ENCODE peak calls at places on chromosomes 12 and 14, in ten cellular contexts. One of them, this sample, is unnamed.

GRCh38 chr12:120055639-120056038 is 60.9 kb downstream of the RAB35 start:
- DNase-seq in RWPE1: peak; percentile 42
- DNase-seq in T-cell: no peak
- DNase-seq in RCC 7860: no peak
- DNase-seq in effector memory CD4-positive, alpha-beta T cell: no peak
- DNase-seq in amniotic epithelial cell: peak; percentile 45
- DNase-seq in LHCN-M2: no peak
- DNase-seq in pulmonary artery endothelial cell: no peak
- DNase-seq in T1000: no peak
- DNase-seq in SW480: no peak
- DNase-seq in this sample: no peak

GRCh38 chr14:34933301-34933700 is 49.5 kb upstream of the SRP54 start:
- DNase-seq in RWPE1: no peak
- DNase-seq in T-cell: no peak
- DNase-seq in RCC 7860: no peak
- DNase-seq in effector memory CD4-positive, alpha-beta T cell: no peak
- DNase-seq in amniotic epithelial cell: no peak
- DNase-seq in LHCN-M2: no peak
- DNase-seq in pulmonary artery endothelial cell: no peak
- DNase-seq in T1000: no peak
- DNase-seq in SW480: no peak
- DNase-seq in this sample: no peak

GRCh38 chr12:42862055-42862454 is 272.5 kb upstream of the PRICKLE1 start:
- DNase-seq in RWPE1: no peak
- DNase-seq in T-cell: no peak
- DNase-seq in RCC 7860: peak; percentile 77
- DNase-seq in effector memory CD4-positive, alpha-beta T cell: no peak
- DNase-seq in amniotic epithelial cell: peak; percentile 12
- DNase-seq in LHCN-M2: peak; percentile 12
- DNase-seq in pulmonary artery endothelial cell: no peak
- DNase-seq in T1000: no peak
- DNase-seq in SW480: peak; percentile 33
- DNase-seq in this sample: peak; percentile 24

GRCh38 chr14:47200740-47201139 is 474.7 kb downstream of the MDGA2 start:
- DNase-seq in RWPE1: no peak
- DNase-seq in T-cell: no peak
- DNase-seq in RCC 7860: no peak
- DNase-seq in effector memory CD4-positive, alpha-beta T cell: no peak
- DNase-seq in amniotic epithelial cell: no peak
- DNase-seq in LHCN-M2: no peak
- DNase-seq in pulmonary artery endothelial cell: no peak
- DNase-seq in T1000: no peak
- DNase-seq in SW480: no peak
- DNase-seq in this sample: no peak

GRCh38 chr14:102917469-102918211 is 4.8 kb upstream of the AMN start:
- DNase-seq in RWPE1: peak; percentile 46
- DNase-seq in T-cell: peak; percentile 67
- DNase-seq in RCC 7860: no peak
- DNase-seq in effector memory CD4-positive, alpha-beta T cell: peak; percentile 16
- DNase-seq in amniotic epithelial cell: peak; percentile 28
- DNase-seq in LHCN-M2: peak; percentile 23
- DNase-seq in pulmonary artery endothelial cell: no peak
- DNase-seq in T1000: peak; percentile 14
- DNase-seq in SW480: peak; percentile 40
- DNase-seq in this sample: no peak

GRCh38 chr12:77625441-77625840 is 205.3 kb upstream of the NAV3 start:
- DNase-seq in RWPE1: peak; percentile 63
- DNase-seq in T-cell: no peak
- DNase-seq in RCC 7860: peak; percentile 66
- DNase-seq in effector memory CD4-positive, alpha-beta T cell: no peak
- DNase-seq in amniotic epithelial cell: peak; percentile 88
- DNase-seq in LHCN-M2: peak; percentile 93
- DNase-seq in pulmonary artery endothelial cell: no peak
- DNase-seq in T1000: peak; percentile 58
- DNase-seq in SW480: no peak
- DNase-seq in this sample: peak; percentile 94

GRCh38 chr14:95069018-95069417 is 88.3 kb downstream of the DICER1 start:
- DNase-seq in RWPE1: no peak
- DNase-seq in T-cell: no peak
- DNase-seq in RCC 7860: no peak
- DNase-seq in effector memory CD4-positive, alpha-beta T cell: no peak
- DNase-seq in amniotic epithelial cell: no peak
- DNase-seq in LHCN-M2: no peak
- DNase-seq in pulmonary artery endothelial cell: no peak
- DNase-seq in T1000: no peak
- DNase-seq in SW480: no peak
- DNase-seq in this sample: no peak

GRCh38 chr12:123530683-123531082 is 2.8 kb downstream of the RILPL1 start:
- DNase-seq in RWPE1: no peak
- DNase-seq in T-cell: no peak
- DNase-seq in RCC 7860: no peak
- DNase-seq in effector memory CD4-positive, alpha-beta T cell: no peak
- DNase-seq in amniotic epithelial cell: no peak
- DNase-seq in LHCN-M2: no peak
- DNase-seq in pulmonary artery endothelial cell: no peak
- DNase-seq in T1000: no peak
- DNase-seq in SW480: no peak
- DNase-seq in this sample: no peak

GRCh38 chr14:50816419-50817047 is 14.4 kb downstream of the NIN start:
- DNase-seq in RWPE1: no peak
- DNase-seq in T-cell: no peak
- DNase-seq in RCC 7860: no peak
- DNase-seq in effector memory CD4-positive, alpha-beta T cell: no peak
- DNase-seq in amniotic epithelial cell: peak; percentile 59
- DNase-seq in LHCN-M2: peak; percentile 77
- DNase-seq in pulmonary artery endothelial cell: no peak
- DNase-seq in T1000: no peak
- DNase-seq in SW480: no peak
- DNase-seq in this sample: no peak

GRCh38 chr14:31241450-31242114 is 34.0 kb upstream of the HECTD1 start:
- DNase-seq in RWPE1: no peak
- DNase-seq in T-cell: no peak
- DNase-seq in RCC 7860: no peak
- DNase-seq in effector memory CD4-positive, alpha-beta T cell: no peak
- DNase-seq in amniotic epithelial cell: peak; percentile 22
- DNase-seq in LHCN-M2: no peak
- DNase-seq in pulmonary artery endothelial cell: no peak
- DNase-seq in T1000: no peak
- DNase-seq in SW480: no peak
- DNase-seq in this sample: peak; percentile 3

GRCh38 chr12:131221061-131221945 is 267.6 kb downstream of the ADGRD1 start:
- DNase-seq in RWPE1: no peak
- DNase-seq in T-cell: no peak
- DNase-seq in RCC 7860: no peak
- DNase-seq in effector memory CD4-positive, alpha-beta T cell: no peak
- DNase-seq in amniotic epithelial cell: no peak
- DNase-seq in LHCN-M2: no peak
- DNase-seq in pulmonary artery endothelial cell: no peak
- DNase-seq in T1000: no peak
- DNase-seq in SW480: no peak
- DNase-seq in this sample: no peak

GRCh38 chr14:56131004-56131864 is 13.0 kb downstream of the PELI2 start:
- DNase-seq in RWPE1: no peak
- DNase-seq in T-cell: no peak
- DNase-seq in RCC 7860: no peak
- DNase-seq in effector memory CD4-positive, alpha-beta T cell: no peak
- DNase-seq in amniotic epithelial cell: no peak
- DNase-seq in LHCN-M2: no peak
- DNase-seq in pulmonary artery endothelial cell: no peak
- DNase-seq in T1000: no peak
- DNase-seq in SW480: no peak
- DNase-seq in this sample: no peak

GRCh38 chr12:80946591-80946990 is 8.9 kb upstream of the LIN7A start:
- DNase-seq in RWPE1: no peak
- DNase-seq in T-cell: no peak
- DNase-seq in RCC 7860: no peak
- DNase-seq in effector memory CD4-positive, alpha-beta T cell: no peak
- DNase-seq in amniotic epithelial cell: peak; percentile 28
- DNase-seq in LHCN-M2: peak; percentile 7
- DNase-seq in pulmonary artery endothelial cell: no peak
- DNase-seq in T1000: no peak
- DNase-seq in SW480: peak; percentile 4
- DNase-seq in this sample: no peak

GRCh38 chr12:120866143-120866542 is 38.0 kb downstream of the SPPL3 start:
- DNase-seq in RWPE1: no peak
- DNase-seq in T-cell: no peak
- DNase-seq in RCC 7860: no peak
- DNase-seq in effector memory CD4-positive, alpha-beta T cell: no peak
- DNase-seq in amniotic epithelial cell: peak; percentile 78
- DNase-seq in LHCN-M2: no peak
- DNase-seq in pulmonary artery endothelial cell: no peak
- DNase-seq in T1000: no peak
- DNase-seq in SW480: no peak
- DNase-seq in this sample: peak; percentile 59

GRCh38 chr14:68268197-68268596 is 448.6 kb downstream of the RAD51B start:
- DNase-seq in RWPE1: no peak
- DNase-seq in T-cell: no peak
- DNase-seq in RCC 7860: no peak
- DNase-seq in effector memory CD4-positive, alpha-beta T cell: no peak
- DNase-seq in amniotic epithelial cell: no peak
- DNase-seq in LHCN-M2: no peak
- DNase-seq in pulmonary artery endothelial cell: no peak
- DNase-seq in T1000: no peak
- DNase-seq in SW480: no peak
- DNase-seq in this sample: no peak

GRCh38 chr14:74551903-74552371 is 58.4 kb downstream of the ISCA2 start:
- DNase-seq in RWPE1: no peak
- DNase-seq in T-cell: no peak
- DNase-seq in RCC 7860: no peak
- DNase-seq in effector memory CD4-positive, alpha-beta T cell: no peak
- DNase-seq in amniotic epithelial cell: no peak
- DNase-seq in LHCN-M2: no peak
- DNase-seq in pulmonary artery endothelial cell: no peak
- DNase-seq in T1000: no peak
- DNase-seq in SW480: no peak
- DNase-seq in this sample: no peak

GRCh38 chr14:93857500-93857899 is 69.2 kb upstream of the PRIMA1 start:
- DNase-seq in RWPE1: no peak
- DNase-seq in T-cell: no peak
- DNase-seq in RCC 7860: no peak
- DNase-seq in effector memory CD4-positive, alpha-beta T cell: no peak
- DNase-seq in amniotic epithelial cell: no peak
- DNase-seq in LHCN-M2: no peak
- DNase-seq in pulmonary artery endothelial cell: no peak
- DNase-seq in T1000: no peak
- DNase-seq in SW480: no peak
- DNase-seq in this sample: no peak

GRCh38 chr14:67738740-67739504 is 37.2 kb downstream of the RDH12 start:
- DNase-seq in RWPE1: peak; percentile 88
- DNase-seq in T-cell: peak; percentile 7
- DNase-seq in RCC 7860: peak; percentile 67
- DNase-seq in effector memory CD4-positive, alpha-beta T cell: no peak
- DNase-seq in amniotic epithelial cell: peak; percentile 94
- DNase-seq in LHCN-M2: peak; percentile 96
- DNase-seq in pulmonary artery endothelial cell: no peak
- DNase-seq in T1000: peak; percentile 86
- DNase-seq in SW480: peak; percentile 89
- DNase-seq in this sample: peak; percentile 84

GRCh38 chr14:81450100-81450531 is 50.0 kb upstream of the STON2 start:
- DNase-seq in RWPE1: no peak
- DNase-seq in T-cell: no peak
- DNase-seq in RCC 7860: no peak
- DNase-seq in effector memory CD4-positive, alpha-beta T cell: no peak
- DNase-seq in amniotic epithelial cell: no peak
- DNase-seq in LHCN-M2: peak; percentile 94
- DNase-seq in pulmonary artery endothelial cell: no peak
- DNase-seq in T1000: no peak
- DNase-seq in SW480: no peak
- DNase-seq in this sample: no peak

GRCh38 chr14:93963692-93964091 is 12.7 kb downstream of the ASB2 start:
- DNase-seq in RWPE1: no peak
- DNase-seq in T-cell: no peak
- DNase-seq in RCC 7860: no peak
- DNase-seq in effector memory CD4-positive, alpha-beta T cell: no peak
- DNase-seq in amniotic epithelial cell: no peak
- DNase-seq in LHCN-M2: no peak
- DNase-seq in pulmonary artery endothelial cell: no peak
- DNase-seq in T1000: no peak
- DNase-seq in SW480: no peak
- DNase-seq in this sample: no peak

GRCh38 chr14:61537567-61538463 is 157.5 kb upstream of the HIF1A start:
- DNase-seq in RWPE1: peak; percentile 97
- DNase-seq in T-cell: no peak
- DNase-seq in RCC 7860: peak; percentile 79
- DNase-seq in effector memory CD4-positive, alpha-beta T cell: no peak
- DNase-seq in amniotic epithelial cell: peak; percentile 88
- DNase-seq in LHCN-M2: peak; percentile 86
- DNase-seq in pulmonary artery endothelial cell: no peak
- DNase-seq in T1000: no peak
- DNase-seq in SW480: peak; percentile 95
- DNase-seq in this sample: peak; percentile 64

GRCh38 chr14:33844118-33844517 is 106.8 kb downstream of the EGLN3 start:
- DNase-seq in RWPE1: no peak
- DNase-seq in T-cell: no peak
- DNase-seq in RCC 7860: no peak
- DNase-seq in effector memory CD4-positive, alpha-beta T cell: no peak
- DNase-seq in amniotic epithelial cell: no peak
- DNase-seq in LHCN-M2: no peak
- DNase-seq in pulmonary artery endothelial cell: no peak
- DNase-seq in T1000: no peak
- DNase-seq in SW480: no peak
- DNase-seq in this sample: no peak

GRCh38 chr12:17235996-17236395 is 630.0 kb upstream of the LMO3 start:
- DNase-seq in RWPE1: no peak
- DNase-seq in T-cell: no peak
- DNase-seq in RCC 7860: no peak
- DNase-seq in effector memory CD4-positive, alpha-beta T cell: no peak
- DNase-seq in amniotic epithelial cell: no peak
- DNase-seq in LHCN-M2: no peak
- DNase-seq in pulmonary artery endothelial cell: no peak
- DNase-seq in T1000: no peak
- DNase-seq in SW480: no peak
- DNase-seq in this sample: no peak

GRCh38 chr12:111462134-111462821 is 56.6 kb downstream of the SH2B3 start:
- DNase-seq in RWPE1: no peak
- DNase-seq in T-cell: no peak
- DNase-seq in RCC 7860: peak; percentile 39
- DNase-seq in effector memory CD4-positive, alpha-beta T cell: no peak
- DNase-seq in amniotic epithelial cell: peak; percentile 53
- DNase-seq in LHCN-M2: peak; percentile 37
- DNase-seq in pulmonary artery endothelial cell: no peak
- DNase-seq in T1000: no peak
- DNase-seq in SW480: no peak
- DNase-seq in this sample: no peak

GRCh38 chr12:107684990-107685359 is 624 bp upstream of the PWP1 start:
- DNase-seq in RWPE1: no peak
- DNase-seq in T-cell: no peak
- DNase-seq in RCC 7860: no peak
- DNase-seq in effector memory CD4-positive, alpha-beta T cell: no peak
- DNase-seq in amniotic epithelial cell: peak; percentile 27
- DNase-seq in LHCN-M2: peak; percentile 44
- DNase-seq in pulmonary artery endothelial cell: no peak
- DNase-seq in T1000: no peak
- DNase-seq in SW480: peak; percentile 81
- DNase-seq in this sample: no peak

GRCh38 chr14:56860441-56860840 is 50.2 kb upstream of the OTX2 start:
- DNase-seq in RWPE1: no peak
- DNase-seq in T-cell: no peak
- DNase-seq in RCC 7860: no peak
- DNase-seq in effector memory CD4-positive, alpha-beta T cell: no peak
- DNase-seq in amniotic epithelial cell: no peak
- DNase-seq in LHCN-M2: no peak
- DNase-seq in pulmonary artery endothelial cell: no peak
- DNase-seq in T1000: no peak
- DNase-seq in SW480: no peak
- DNase-seq in this sample: no peak

GRCh38 chr12:104938371-104938770 is 19.7 kb downstream of the SLC41A2 start:
- DNase-seq in RWPE1: no peak
- DNase-seq in T-cell: no peak
- DNase-seq in RCC 7860: no peak
- DNase-seq in effector memory CD4-positive, alpha-beta T cell: no peak
- DNase-seq in amniotic epithelial cell: no peak
- DNase-seq in LHCN-M2: peak; percentile 29
- DNase-seq in pulmonary artery endothelial cell: no peak
- DNase-seq in T1000: no peak
- DNase-seq in SW480: no peak
- DNase-seq in this sample: no peak